ENCODE peak calls at places on chromosomes 16 and 17, in ten cellular contexts. U is activated naive CD4-positive, alpha-beta T cell treated with Interleukin-2 at 50 U/mL for 16 hours; I is Caki2; H is heart left ventricle; Q is NCI-H1092; X is A549; O is fibroblast of gingiva; B is GM20000; C is activated T-helper 1 cell treated with anti-CD3 and anti-CD28 coated beads, Interleukin-12 subunit alpha, Interleukin-12 subunit beta, Interleukin-2, Interleukin-4 antibody, amounts not matched to agents 30 ng/mL and 10 ng/mL and 1 ng/mL, durations not matched to agents 14 hours and 24 hours and 36 hours; R is substantia nigra. V is an unnamed sample.
A peak's percentile ranks its signal among the peaks of the same experiment; 100 is the strongest.

GRCh38 chr16:73096510-73096909 is 48.6 kb upstream of the ZFHX3 start:
- DNase-seq in X (no peak), H (no peak), C (no peak), I (no peak), B (no peak), O (no peak), U (no peak), Q (no peak), R (no peak), V (no peak)

GRCh38 chr17:2547176-2547575 is 35.5 kb upstream of the METTL16 start:
- DNase-seq in Q (no peak), O (no peak), X (peak; percentile 60), H (no peak), C (no peak), R (no peak), I (no peak), B (no peak), U (no peak), V (no peak)

GRCh38 chr16:68075980-68076379 is 9.2 kb upstream of the NFATC3 start:
- DNase-seq in X (no peak), Q (no peak), U (no peak), H (no peak), C (no peak), B (no peak), I (no peak), R (no peak), O (no peak), V (no peak)

GRCh38 chr17:38868968-38869646 is 751 bp upstream of the LASP1 start:
- DNase-seq in X (peak; percentile 93), Q (peak; percentile 76), U (peak; percentile 91), B (peak; percentile 81), R (peak; percentile 87), H (peak; percentile 90), I (peak; percentile 93), C (peak; percentile 78), O (peak; percentile 86), V (peak; percentile 72)

GRCh38 chr16:13587171-13587570 is 332.8 kb upstream of the ERCC4 start:
- DNase-seq in R (no peak), U (no peak), X (no peak), I (peak; percentile 16), O (no peak), Q (no peak), B (no peak), C (no peak), H (no peak), V (no peak)

GRCh38 chr16:3581392-3581791 is 4.2 kb upstream of the NLRC3 start:
- DNase-seq in U (no peak), O (no peak), Q (no peak), I (no peak), B (no peak), X (no peak), R (no peak), H (no peak), C (no peak), V (no peak)

GRCh38 chr16:50152386-50152806 is 710 bp upstream of the TENT4B start:
- DNase-seq in U (peak; percentile 78), C (peak; percentile 78), Q (peak; percentile 60), I (no peak), H (no peak), B (peak; percentile 82), R (peak; percentile 38), X (no peak), O (peak; percentile 4), V (no peak)

GRCh38 chr16:4489030-4489429 is 12.8 kb downstream of the HMOX2 start:
- DNase-seq in C (no peak), I (peak; percentile 67), Q (no peak), X (no peak), B (no peak), O (no peak), H (no peak), U (no peak), R (no peak), V (no peak)

GRCh38 chr16:66408181-66409048 is 18.7 kb upstream of the BEAN1 start:
- DNase-seq in O (no peak), U (peak; percentile 34), X (peak; percentile 57), Q (no peak), C (no peak), R (no peak), H (peak; percentile 36), B (no peak), I (peak; percentile 69), V (no peak)

GRCh38 chr16:23952128-23953041 is 116.6 kb downstream of the PRKCB start:
- DNase-seq in I (no peak), Q (peak; percentile 17), R (peak; percentile 6), B (no peak), O (no peak), U (peak; percentile 33), C (no peak), H (no peak), X (no peak), V (no peak)

GRCh38 chr17:41377546-41377945 is 4.6 kb downstream of the KRT34 start:
- DNase-seq in U (no peak), O (peak; percentile 47), H (no peak), B (no peak), Q (no peak), X (no peak), R (no peak), I (no peak), C (no peak), V (no peak)

GRCh38 chr16:49856741-49857330 is 924 bp upstream of the ZNF423 start:
- DNase-seq in O (peak; percentile 73), H (peak; percentile 88), X (peak; percentile 79), C (no peak), U (peak; percentile 9), I (peak; percentile 69), Q (peak; percentile 63), B (peak; percentile 81), R (peak; percentile 64), V (no peak)

GRCh38 chr16:12228607-12229499 is 252.3 kb downstream of the SNX29 start:
- DNase-seq in X (peak; percentile 57), H (peak; percentile 30), B (peak; percentile 52), Q (peak; percentile 58), U (no peak), C (no peak), R (peak; percentile 40), I (peak; percentile 72), O (peak; percentile 86), V (no peak)

GRCh38 chr17:76092526-76093413 is 10.8 kb downstream of the EXOC7 start:
- DNase-seq in Q (no peak), B (no peak), R (no peak), H (no peak), X (no peak), O (no peak), U (no peak), I (no peak), C (no peak), V (no peak)

GRCh38 chr16:1102921-1103648 is 7.0 kb upstream of the C1QTNF8 start:
- DNase-seq in O (no peak), I (peak; percentile 57), R (no peak), U (peak; percentile 78), B (peak; percentile 95), X (peak; percentile 62), H (peak; percentile 46), C (peak; percentile 63), Q (no peak), V (peak; percentile 23)

V was measured in DMS79.